ENCODE peak calls at places on chromosomes 7 and 10, in six cellular contexts. G is prostate gland, X is endothelial cell of umbilical vein, T is GM23338, N is SK-N-SH, K is stomach. H is an unnamed sample.
A peak's percentile ranks its signal among the peaks of the same experiment; 100 is the strongest.

GRCh38 chr10:409403-410040 is 274.3 kb downstream of the ZMYND11 start:
- DNase-seq in G (no peak), X (no peak), T (no peak), N (no peak), K (no peak), H (no peak)

GRCh38 chr7:128729489-128729888 is 9.7 kb upstream of the CALU start:
- DNase-seq in G (no peak), X (no peak), T (no peak), N (no peak), K (no peak), H (no peak)

GRCh38 chr10:74079914-74080590 is 70.6 kb downstream of the AP3M1 start:
- DNase-seq in G (no peak), X (no peak), T (peak; percentile 54), N (no peak), K (no peak), H (no peak)

GRCh38 chr7:25708211-25708610 is 443.8 kb upstream of the NFE2L3 start:
- DNase-seq in G (no peak), X (no peak), T (no peak), N (no peak), K (no peak), H (no peak)

GRCh38 chr10:4586756-4587155 is 239.3 kb upstream of the AKR1E2 start:
- DNase-seq in G (no peak), X (no peak), T (no peak), N (no peak), K (no peak), H (no peak)

GRCh38 chr10:947881-948280 is 16.4 kb upstream of the LARP4B start:
- DNase-seq in G (no peak), X (no peak), T (no peak), N (no peak), K (no peak), H (no peak)

GRCh38 chr7:29587195-29587808 is 23.7 kb downstream of the PRR15 start:
- DNase-seq in G (no peak), X (no peak), T (no peak), N (no peak), K (no peak), H (no peak)

GRCh38 chr7:114969096-114969495 is 47.2 kb downstream of the MDFIC start:
- DNase-seq in G (no peak), X (no peak), T (no peak), N (no peak), K (no peak), H (no peak)

GRCh38 chr10:80537705-80538480 is at the start of gene SH2D4B:
- DNase-seq in G (no peak), X (no peak), T (no peak), N (peak; percentile 69), K (no peak), H (peak; percentile 55)

GRCh38 chr10:80537086-80537704 is 507 bp upstream of the SH2D4B start:
- DNase-seq in G (no peak), X (no peak), T (no peak), N (peak; percentile 80), K (no peak), H (no peak)

GRCh38 chr10:80535671-80536360 is 1.9 kb upstream of the SH2D4B start:
- DNase-seq in G (no peak), X (peak; percentile 54), T (peak; percentile 82), N (no peak), K (peak; percentile 70), H (peak; percentile 78)

GRCh38 chr10:80538481-80539185 is 931 bp downstream of the SH2D4B start:
- DNase-seq in G (no peak), X (no peak), T (no peak), N (no peak), K (no peak), H (peak; percentile 53)

GRCh38 chr10:80536361-80536835 is 1.3 kb upstream of the SH2D4B start:
- DNase-seq in G (no peak), X (no peak), T (no peak), N (no peak), K (no peak), H (no peak)
- H3K4me3 ChIP-seq in G (peak overlapping the region; percentile 32), X (no peak overlapping the region), T (peak overlapping the region; percentile 62), N (no peak overlapping the region), K (peak overlapping the region; percentile 40), H (peak overlapping the region; percentile 47)

GRCh38 chr10:127041561-127041960 is 136.3 kb downstream of the DOCK1 start:
- DNase-seq in G (no peak), X (peak; percentile 5), T (no peak), N (no peak), K (no peak), H (no peak)
- TF ChIP-seq POLR2AphosphoS5 in G (no peak), X (no peak), T (no peak), N (no peak), K (no peak), H (peak; percentile 44)

GRCh38 chr7:101126651-101127459 is at the start of gene SERPINE1:
- DNase-seq in G (peak; percentile 74), X (peak; percentile 98), T (peak; percentile 82), N (peak; percentile 83), K (peak; percentile 58), H (peak; percentile 96)
- H3K4me3 ChIP-seq in G (no peak within 1 kb of the TSS), X (peak within 1 kb of the TSS; percentile 88), T (peak within 1 kb of the TSS; percentile 37), N (peak within 1 kb of the TSS; percentile 46), K (peak within 1 kb of the TSS; percentile 8), H (peak within 1 kb of the TSS; percentile 21)

GRCh38 chr10:88386878-88387773 is 196.0 kb downstream of the RNLS start:
- DNase-seq in G (no peak), X (peak; percentile 88), T (peak; percentile 76), N (peak; percentile 48), K (no peak), H (peak; percentile 61)
- TF ChIP-seq POLR2AphosphoS5 in G (no peak), X (no peak), T (no peak), N (no peak), K (peak; percentile 19), H (peak; percentile 62)

GRCh38 chr7:152897401-152897800 is 137.8 kb downstream of the ACTR3B start:
- DNase-seq in G (no peak), X (no peak), T (no peak), N (no peak), K (no peak), H (no peak)

GRCh38 chr7:152893801-152894294 is 134.3 kb downstream of the ACTR3B start:
- DNase-seq in G (no peak), X (no peak), T (peak; percentile 44), N (peak; percentile 40), K (no peak), H (no peak)

GRCh38 chr7:152891837-152892236 is 132.3 kb downstream of the ACTR3B start:
- DNase-seq in G (no peak), X (no peak), T (no peak), N (no peak), K (no peak), H (no peak)

GRCh38 chr7:152896217-152896616 is 136.7 kb downstream of the ACTR3B start:
- DNase-seq in G (no peak), X (no peak), T (no peak), N (no peak), K (no peak), H (no peak)

GRCh38 chr7:152894295-152895170 is 135.0 kb downstream of the ACTR3B start:
- DNase-seq in G (no peak), X (no peak), T (peak; percentile 74), N (peak; percentile 97), K (no peak), H (no peak)
- H3K4me3 ChIP-seq in G (no peak overlapping the region), X (no peak overlapping the region), T (no peak overlapping the region), N (no peak overlapping the region), K (no peak overlapping the region), H (no peak overlapping the region)

GRCh38 chr7:100699018-100699417 is 5.0 kb upstream of the GIGYF1 start:
- DNase-seq in G (no peak), X (no peak), T (no peak), N (no peak), K (no peak), H (no peak)
- TF ChIP-seq POLR2AphosphoS5 in G (no peak), X (no peak), T (no peak), N (no peak), K (no peak), H (no peak)